ENCODE peak calls at places on chromosomes 13 and 19, in six cellular contexts. R is stomach, Z is esophagus squamous epithelium, Q is RWPE1, O is neural crest cell, M is MCF 10A. U is an unnamed sample.

GRCh38 chr19:5369962-5370367 is 29.4 kb upstream of the PTPRS start:
- DNase-seq in R (peak), Z (no peak), Q (no peak), O (peak), M (peak), U (peak)

GRCh38 chr19:6270822-6271221 is 9.0 kb downstream of the MLLT1 start:
- DNase-seq in R (no peak), Z (no peak), Q (no peak), O (no peak), M (no peak), U (no peak)

GRCh38 chr13:104571161-104571889 is 1505.1 kb upstream of the SLC10A2 start:
- DNase-seq in R (peak), Z (no peak), Q (peak), O (peak), M (peak), U (no peak)

GRCh38 chr13:27573265-27573664 is 47.1 kb downstream of the LNX2 start:
- DNase-seq in R (no peak), Z (no peak), Q (peak), O (no peak), M (no peak), U (no peak)

GRCh38 chr13:94947392-94947791 is 235.0 kb upstream of the SOX21 start:
- DNase-seq in R (no peak), Z (no peak), Q (no peak), O (no peak), M (no peak), U (no peak)

GRCh38 chr19:8592231-8593009 is 15.2 kb upstream of the MYO1F start:
- DNase-seq in R (peak), Z (peak), Q (peak), O (peak), M (no peak), U (peak)

GRCh38 chr19:27719034-27719433 is 1493.9 kb downstream of the UQCRFS1 start:
- DNase-seq in R (no peak), Z (no peak), Q (no peak), O (no peak), M (no peak), U (no peak)

GRCh38 chr13:75934889-75935288 is 298.8 kb downstream of the LMO7 start:
- DNase-seq in R (no peak), Z (no peak), Q (no peak), O (no peak), M (peak), U (no peak)

GRCh38 chr13:28542804-28543203 is 47.9 kb upstream of the FLT1 start:
- DNase-seq in R (no peak), Z (no peak), Q (no peak), O (no peak), M (no peak), U (no peak)

GRCh38 chr19:30719189-30719990 is 347.2 kb downstream of the ZNF536 start:
- DNase-seq in R (peak), Z (no peak), Q (peak), O (peak), M (no peak), U (no peak)

GRCh38 chr13:42645717-42646116 is 71.8 kb downstream of the TNFSF11 start:
- DNase-seq in R (no peak), Z (no peak), Q (no peak), O (no peak), M (no peak), U (no peak)

GRCh38 chr13:41222259-41222852 is 28.0 kb upstream of the KBTBD7 start:
- DNase-seq in R (peak), Z (no peak), Q (peak), O (peak), M (peak), U (peak)

GRCh38 chr19:47005873-47006272 is 13.8 kb upstream of the NPAS1 start:
- DNase-seq in R (no peak), Z (no peak), Q (no peak), O (no peak), M (peak), U (no peak)

GRCh38 chr19:29409121-29409862 is 116.5 kb upstream of the VSTM2B start:
- DNase-seq in R (no peak), Z (no peak), Q (no peak), O (no peak), M (no peak), U (no peak)

GRCh38 chr13:28623782-28624706 is 34.9 kb upstream of the POMP start:
- DNase-seq in R (no peak), Z (no peak), Q (no peak), O (no peak), M (no peak), U (no peak)

GRCh38 chr19:3466630-3467029 is 13.7 kb downstream of the SMIM24 start:
- DNase-seq in R (no peak), Z (no peak), Q (no peak), O (no peak), M (no peak), U (no peak)

GRCh38 chr13:45042539-45042938 is 53.2 kb downstream of the GPALPP1 start:
- DNase-seq in R (no peak), Z (no peak), Q (no peak), O (no peak), M (no peak), U (no peak)

GRCh38 chr19:2064788-2065524 is 13.9 kb upstream of the MKNK2 start:
- DNase-seq in R (no peak), Z (no peak), Q (no peak), O (no peak), M (no peak), U (no peak)
- TF ChIP-seq CTCF in R (no peak), Z (no peak), Q (no peak), O (no peak), M (no peak), U (no peak)

GRCh38 chr19:43124360-43124759 is 41.9 kb upstream of the PSG2 start:
- DNase-seq in R (no peak), Z (no peak), Q (no peak), O (no peak), M (peak), U (no peak)
- TF ChIP-seq CTCF in R (no peak), Z (no peak), Q (no peak), O (no peak), M (no peak), U (no peak)

DNA sequence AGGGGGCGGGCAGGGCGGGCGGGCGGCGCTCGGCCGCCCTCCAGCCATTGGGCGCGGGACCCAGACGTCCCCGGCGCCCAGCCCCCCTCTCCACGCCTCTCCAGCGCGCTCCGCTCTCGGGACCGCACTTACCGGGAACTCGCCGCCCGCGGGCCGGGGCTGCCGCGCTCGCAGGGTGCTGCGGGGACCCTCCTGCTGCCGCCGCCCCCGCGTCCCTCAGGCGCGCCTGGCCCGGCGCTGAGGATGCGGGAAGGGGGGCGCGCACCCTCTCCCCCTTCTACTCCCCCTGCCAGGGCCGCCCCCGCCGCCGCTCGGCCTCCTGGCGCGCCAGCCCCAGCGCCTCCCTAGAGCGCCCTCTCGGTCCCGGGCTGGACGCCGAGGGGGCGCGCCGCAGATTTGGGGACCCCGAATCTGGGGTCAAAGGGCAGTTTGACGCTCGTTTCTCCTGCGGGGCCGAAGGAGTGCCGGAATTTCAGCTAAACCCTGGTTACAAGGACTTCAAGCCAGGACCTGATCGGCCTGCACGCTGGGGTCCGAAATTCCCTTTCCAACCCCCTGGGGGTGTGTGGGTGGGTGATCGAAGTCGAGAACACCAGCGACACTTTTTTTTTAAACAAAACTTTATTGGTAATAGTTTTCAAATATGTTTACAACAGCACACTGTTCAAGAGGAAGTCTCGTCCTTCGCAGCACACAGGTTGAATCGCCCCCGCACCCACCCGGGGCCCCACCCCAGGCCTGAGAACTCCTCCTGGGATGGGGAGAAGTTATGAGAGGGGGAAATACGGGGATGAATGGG is 734 bp upstream of the SAMD1 start:
- DNase-seq in R (no peak), Z (no peak), Q (peak), O (peak), M (peak), U (peak)
- TF ChIP-seq CTCF in R (no peak), Z (no peak), Q (peak), O (peak), M (no peak), U (peak)

GRCh38 chr13:32751340-32751739 is 165.1 kb downstream of the PDS5B start:
- DNase-seq in R (no peak), Z (no peak), Q (no peak), O (no peak), M (no peak), U (no peak)
- TF ChIP-seq CTCF in R (no peak), Z (no peak), Q (no peak), O (no peak), M (no peak), U (no peak)

GRCh38 chr19:15421136-15421535 is 2.3 kb upstream of the AKAP8L start:
- DNase-seq in R (no peak), Z (no peak), Q (no peak), O (no peak), M (no peak), U (no peak)

GRCh38 chr19:15418588-15419412 is at the start of gene AKAP8L:
- DNase-seq in R (peak), Z (peak), Q (peak), O (peak), M (peak), U (peak)

GRCh38 chr19:15417699-15418098 is 1.1 kb downstream of the AKAP8L start:
- DNase-seq in R (no peak), Z (no peak), Q (peak), O (no peak), M (no peak), U (no peak)

GRCh38 chr19:15419413-15420025 is 731 bp upstream of the AKAP8L start:
- DNase-seq in R (no peak), Z (no peak), Q (no peak), O (no peak), M (no peak), U (no peak)

DNA sequence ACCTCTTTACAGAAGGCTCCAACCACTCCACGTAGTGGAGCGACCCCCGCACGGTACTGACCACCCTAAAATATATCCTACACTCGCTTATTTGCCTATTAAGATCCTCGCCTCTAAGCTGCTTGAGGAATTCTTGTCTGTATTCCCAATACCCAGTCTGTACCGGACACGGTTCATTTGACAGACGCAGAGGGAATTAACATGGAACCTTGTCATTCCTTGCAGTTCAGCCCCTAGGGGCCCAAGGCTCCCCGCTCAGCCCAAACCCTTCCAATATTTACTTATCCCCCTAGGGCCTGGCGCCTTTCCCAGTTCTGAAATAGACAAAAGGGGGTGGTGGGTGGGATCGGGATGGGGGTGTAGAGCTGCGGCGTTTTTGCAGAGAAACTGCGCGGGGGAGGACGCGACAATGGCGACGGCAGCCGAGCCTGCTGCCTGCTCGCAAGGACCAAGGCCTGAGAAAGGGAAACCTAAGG is 638 bp downstream of the AKAP8L start:
- DNase-seq in R (no peak), Z (no peak), Q (peak), O (no peak), M (peak), U (no peak)
- TF ChIP-seq CTCF in R (no peak), Z (no peak), Q (no peak), O (no peak), M (no peak), U (no peak)

GRCh38 chr19:11457831-11458230 is 22.4 kb downstream of the PRKCSH start:
- DNase-seq in R (no peak), Z (no peak), Q (no peak), O (no peak), M (no peak), U (no peak)

GRCh38 chr19:11461453-11461852 is 19.4 kb downstream of the ELAVL3 start:
- DNase-seq in R (no peak), Z (no peak), Q (no peak), O (no peak), M (no peak), U (no peak)

GRCh38 chr19:11458236-11458900 is 22.5 kb downstream of the ELAVL3 start:
- DNase-seq in R (no peak), Z (no peak), Q (no peak), O (no peak), M (no peak), U (no peak)

GRCh38 chr19:11457115-11457514 is 21.7 kb downstream of the PRKCSH start:
- DNase-seq in R (no peak), Z (no peak), Q (no peak), O (no peak), M (no peak), U (no peak)

DNA sequence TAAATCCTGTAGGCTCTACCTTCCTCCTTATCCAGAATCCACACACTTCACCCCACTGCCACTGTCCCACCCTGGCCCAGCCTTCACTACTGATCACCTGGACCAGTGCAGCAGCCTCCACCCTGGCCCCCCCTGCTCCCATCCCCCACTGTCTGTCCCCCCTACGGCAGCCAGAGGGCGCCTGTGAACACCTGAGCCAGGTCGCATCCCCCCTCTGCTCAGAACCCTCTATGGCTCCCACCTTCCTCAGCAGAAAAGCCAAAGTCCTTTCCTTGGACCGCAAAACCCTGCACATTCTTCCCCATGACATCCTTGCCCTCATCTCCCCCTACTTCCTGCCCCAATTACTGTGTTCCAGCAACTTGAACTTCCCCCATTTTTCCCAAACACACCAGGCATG is 20.6 kb downstream of the ELAVL3 start:
- DNase-seq in R (no peak), Z (no peak), Q (no peak), O (no peak), M (no peak), U (no peak)
- TF ChIP-seq CTCF in R (no peak), Z (no peak), Q (peak), O (peak), M (no peak), U (no peak)

GRCh38 chr19:947090-947706 is 21.4 kb downstream of the ARID3A start:
- DNase-seq in R (no peak), Z (no peak), Q (no peak), O (no peak), M (no peak), U (no peak)
- TF ChIP-seq CTCF in R (no peak), Z (no peak), Q (no peak), O (no peak), M (no peak), U (no peak)